ENCODE peak calls at places on chromosomes 4 and X, in five cellular contexts. S, V, H, W and Z are unnamed samples.

GRCh38 chrX:43316161-43316560 is 339.9 kb upstream of the MAOA start:
- DNase-seq in S (no peak), V (no peak), H (no peak), W (no peak), Z (no peak)

GRCh38 chrX:40474205-40474626 is 106.6 kb upstream of the ATP6AP2 start:
- DNase-seq in S (no peak), V (peak; percentile 53), H (no peak), W (no peak), Z (no peak)

GRCh38 chr4:147310312-147310711 is 170.6 kb upstream of the EDNRA start:
- DNase-seq in S (no peak), V (no peak), H (no peak), W (no peak), Z (no peak)

GRCh38 chr4:41693629-41694028 is 54.9 kb downstream of the PHOX2B start:
- DNase-seq in S (no peak), V (peak; percentile 63), H (no peak), W (no peak), Z (no peak)

GRCh38 chr4:80201326-80202151 is 4.2 kb downstream of the PRDM8 start:
- DNase-seq in S (peak; percentile 71), V (no peak), H (peak; percentile 59), W (no peak), Z (peak; percentile 47)

GRCh38 chrX:54529166-54529558 is 857 bp upstream of the GNL3L start:
- DNase-seq in S (no peak), V (no peak), H (no peak), W (no peak), Z (no peak)

GRCh38 chrX:108347800-108348199 is 90.4 kb downstream of the COL4A6 start:
- DNase-seq in S (no peak), V (peak; percentile 31), H (no peak), W (no peak), Z (no peak)

GRCh38 chr4:122783301-122784215 is 43.1 kb upstream of the FGF2 start:
- DNase-seq in S (no peak), V (no peak), H (peak; percentile 77), W (no peak), Z (no peak)

GRCh38 chr4:111628437-111628836 is 516.8 kb upstream of the FAM241A start:
- DNase-seq in S (no peak), V (no peak), H (no peak), W (no peak), Z (no peak)

GRCh38 chrX:108091878-108092291 is 307 bp downstream of the ATG4A start:
- DNase-seq in S (no peak), V (peak; percentile 58), H (no peak), W (no peak), Z (no peak)

GRCh38 chrX:71919436-71919835 is 8.8 kb downstream of the NHSL2 start:
- DNase-seq in S (no peak), V (no peak), H (no peak), W (no peak), Z (no peak)

GRCh38 chr4:786861-787300 is 39.0 kb downstream of the CPLX1 start:
- DNase-seq in S (no peak), V (no peak), H (peak; percentile 59), W (no peak), Z (no peak)

GRCh38 chrX:43836435-43837184 is 45.6 kb downstream of the MAOB start:
- DNase-seq in S (no peak), V (no peak), H (no peak), W (no peak), Z (no peak)

GRCh38 chrX:120453985-120454384 is 15.1 kb downstream of the LAMP2 start:
- DNase-seq in S (no peak), V (no peak), H (no peak), W (no peak), Z (no peak)

GRCh38 chr4:164876680-164877324 is at the start of gene APELA:
- DNase-seq in S (no peak), V (no peak), H (no peak), W (no peak), Z (no peak)

GRCh38 chr4:121749225-121749624 is 15.7 kb downstream of the SMIM43 start:
- DNase-seq in S (no peak), V (no peak), H (no peak), W (no peak), Z (no peak)

GRCh38 chr4:151226004-151226932 is 50.7 kb upstream of the PRSS48 start:
- DNase-seq in S (no peak), V (no peak), H (no peak), W (no peak), Z (no peak)

GRCh38 chrX:37672563-37672962 is 13.0 kb upstream of the XK start:
- DNase-seq in S (no peak), V (no peak), H (no peak), W (no peak), Z (no peak)

GRCh38 chrX:8743126-8743732 is 11.3 kb upstream of the ANOS1 start:
- DNase-seq in S (peak; percentile 66), V (peak; percentile 32), H (peak; percentile 42), W (no peak), Z (no peak)

GRCh38 chr4:41281038-41281634 is 24.4 kb downstream of the UCHL1 start:
- DNase-seq in S (no peak), V (peak; percentile 85), H (no peak), W (no peak), Z (no peak)

GRCh38 chr4:88960576-88960975 is 96.4 kb downstream of the FAM13A start:
- DNase-seq in S (no peak), V (no peak), H (no peak), W (no peak), Z (peak; percentile 43)

GRCh38 chr4:44848466-44848865 is 122.1 kb upstream of the GNPDA2 start:
- DNase-seq in S (no peak), V (no peak), H (no peak), W (no peak), Z (no peak)

GRCh38 chrX:9456250-9457074 is 8.4 kb upstream of the TBL1X start:
- DNase-seq in S (peak; percentile 40), V (no peak), H (no peak), W (no peak), Z (peak; percentile 80)

GRCh38 chrX:23888887-23889501 is 18.7 kb downstream of the APOO start:
- DNase-seq in S (no peak), V (no peak), H (no peak), W (no peak), Z (no peak)

GRCh38 chrX:46737462-46737861 is 21.5 kb downstream of the SLC9A7 start:
- DNase-seq in S (no peak), V (no peak), H (no peak), W (no peak), Z (no peak)

GRCh38 chr4:100510551-100510950 is 7.3 kb downstream of the EMCN start:
- DNase-seq in S (no peak), V (no peak), H (no peak), W (no peak), Z (no peak)

GRCh38 chrX:63661676-63662075 is 123.3 kb downstream of the ARHGEF9 start:
- DNase-seq in S (no peak), V (no peak), H (no peak), W (no peak), Z (no peak)

GRCh38 chr4:99324978-99325377 is 3.8 kb upstream of the ADH1B start:
- DNase-seq in S (no peak), V (no peak), H (peak; percentile 72), W (no peak), Z (no peak)

GRCh38 chr4:174420317-174420716 is 102.0 kb downstream of the HPGD start:
- DNase-seq in S (no peak), V (no peak), H (no peak), W (no peak), Z (peak; percentile 99)

GRCh38 chrX:48465336-48465933 is 4.6 kb downstream of the SLC38A5 start:
- DNase-seq in S (no peak), V (no peak), H (no peak), W (no peak), Z (no peak)

GRCh38 chr4:78616046-78616498 is 64.5 kb downstream of the ANXA3 start:
- DNase-seq in S (no peak), V (no peak), H (no peak), W (no peak), Z (no peak)

GRCh38 chr4:150999091-150999490 is 16.0 kb downstream of the LRBA start:
- DNase-seq in S (no peak), V (no peak), H (no peak), W (no peak), Z (peak; percentile 77)